ENCODE peak calls at places on chromosomes 6 and 20, in eight cellular contexts. D is HL-60, Z is GM23338, V is HCT116, S is A549, O is SK-N-SH, U is K562, R is GM12878. P is an unnamed sample.

GRCh38 chr6:168722397-168722796 is 281.4 kb downstream of the SMOC2 start:
- DNase-seq in R (no peak), Z (no peak), O (no peak), S (no peak), D (no peak), V (no peak), U (no peak), P (no peak)

GRCh38 chr6:36389353-36389752 is 1.9 kb upstream of the ETV7 start:
- DNase-seq in O (no peak), D (no peak), S (no peak), U (no peak), Z (no peak), V (no peak), R (no peak), P (no peak)

GRCh38 chr20:7924692-7925091 is 15.6 kb downstream of the HAO1 start:
- DNase-seq in U (no peak), S (no peak), O (no peak), R (no peak), D (no peak), Z (no peak), V (no peak), P (peak; percentile 25)

GRCh38 chr20:50788045-50788867 is 6.6 kb upstream of the BCAS4 start:
- DNase-seq in Z (no peak), O (peak; percentile 57), U (no peak), D (no peak), R (no peak), S (peak; percentile 90), V (peak; percentile 51), P (peak; percentile 81)

GRCh38 chr6:17905611-17906592 is 81.5 kb downstream of the KIF13A start:
- DNase-seq in D (no peak), S (peak; percentile 14), U (no peak), O (no peak), Z (no peak), V (no peak), R (no peak), P (no peak)

GRCh38 chr20:24098886-24099285 is 110.3 kb upstream of the GGTLC1 start:
- DNase-seq in D (no peak), V (no peak), O (no peak), R (no peak), Z (no peak), U (no peak), S (peak; percentile 27), P (no peak)

GRCh38 chr6:147509900-147510299 is 1.4 kb downstream of the SAMD5 start:
- DNase-seq in R (no peak), U (no peak), Z (no peak), V (no peak), D (no peak), S (no peak), O (no peak), P (no peak)

GRCh38 chr6:129628101-129628815 is 81.7 kb downstream of the ARHGAP18 start:
- DNase-seq in Z (no peak), V (no peak), U (no peak), D (no peak), R (no peak), O (no peak), S (no peak), P (no peak)

GRCh38 chr20:33668087-33668790 is 1.5 kb downstream of the ACTL10 start:
- DNase-seq in S (peak; percentile 51), O (peak; percentile 92), V (no peak), U (peak; percentile 58), R (no peak), Z (peak; percentile 91), D (peak; percentile 75), P (no peak)

GRCh38 chr6:149250982-149251381 is 66.5 kb upstream of the TAB2 start:
- DNase-seq in V (no peak), S (no peak), D (no peak), O (no peak), R (no peak), U (no peak), Z (no peak), P (no peak)

GRCh38 chr6:61622601-61623000 is 663.4 kb downstream of the KHDRBS2 start:
- DNase-seq in O (no peak), V (no peak), S (no peak), Z (no peak), R (no peak), U (no peak), D (no peak), P (no peak)

GRCh38 chr20:9884666-9885065 is 45.8 kb upstream of the PAK5 start:
- DNase-seq in V (no peak), R (no peak), D (no peak), S (peak; percentile 40), O (no peak), Z (peak; percentile 43), U (no peak), P (no peak)

GRCh38 chr20:3041818-3042504 is 1.5 kb upstream of the GNRH2 start:
- DNase-seq in S (no peak), D (no peak), R (no peak), O (no peak), Z (peak; percentile 33), V (no peak), U (no peak), P (no peak)

GRCh38 chr20:26167499-26167898 is 470.8 kb upstream of the ZNF337 start:
- DNase-seq in Z (no peak), U (no peak), D (no peak), R (no peak), V (no peak), O (no peak), S (no peak), P (no peak)

GRCh38 chr6:88422831-88423230 is 256.7 kb upstream of the CNR1 start:
- DNase-seq in R (no peak), U (no peak), O (peak; percentile 19), D (no peak), S (peak; percentile 4), Z (peak; percentile 42), V (no peak), P (no peak)

GRCh38 chr6:31907158-31907813 is 5.4 kb upstream of the ZBTB12 start:
- DNase-seq in V (no peak), R (no peak), Z (no peak), S (peak; percentile 28), O (no peak), D (peak; percentile 88), U (no peak), P (no peak)

GRCh38 chr6:43444036-43444435 is 11.3 kb downstream of the DLK2 start:
- DNase-seq in R (no peak), D (no peak), Z (no peak), V (no peak), U (no peak), S (no peak), O (no peak), P (no peak)

GRCh38 chr20:24651171-24651972 is 181.9 kb downstream of the SYNDIG1 start:
- DNase-seq in D (no peak), Z (no peak), S (peak; percentile 81), R (no peak), O (no peak), U (no peak), V (no peak), P (no peak)

GRCh38 chr6:15837205-15837604 is 174.4 kb upstream of the DTNBP1 start:
- DNase-seq in U (no peak), O (no peak), V (no peak), R (no peak), D (no peak), Z (no peak), S (no peak), P (no peak)

GRCh38 chr6:134034478-134034877 is 17.9 kb downstream of the SLC2A12 start:
- DNase-seq in S (no peak), V (no peak), O (no peak), U (no peak), Z (no peak), R (no peak), D (no peak), P (no peak)

GRCh38 chr20:48102821-48103635 is 317.7 kb upstream of the SULF2 start:
- DNase-seq in O (no peak), D (no peak), Z (no peak), V (no peak), U (no peak), R (no peak), S (no peak), P (no peak)

GRCh38 chr6:11043961-11044711 is at the start of gene ELOVL2:
- DNase-seq in O (peak; percentile 95), R (no peak), U (peak; percentile 95), D (peak; percentile 28), Z (peak; percentile 76), S (peak; percentile 56), V (no peak), P (no peak)

DNA sequence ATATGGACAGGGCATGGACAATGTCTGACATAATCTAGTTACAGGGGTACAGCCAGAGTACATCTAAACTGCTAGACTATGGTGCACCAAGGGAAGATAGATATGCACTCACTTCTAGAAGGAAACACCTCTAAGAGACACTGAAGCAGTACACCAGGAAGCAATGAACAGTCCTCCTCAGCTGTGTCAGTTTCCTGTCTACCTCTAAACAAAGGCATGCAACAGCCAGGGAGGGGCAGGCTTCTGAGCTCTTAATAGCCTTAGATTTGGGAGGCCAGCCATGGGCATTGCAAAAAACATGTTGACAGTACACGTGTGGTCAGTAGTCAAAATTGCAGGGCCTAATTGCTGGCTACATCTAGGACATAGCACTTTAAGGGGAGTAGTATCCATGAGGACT is 21.4 kb downstream of the CRYBG1 start:
- DNase-seq in O (no peak), D (no peak), V (no peak), Z (peak; percentile 17), U (no peak), R (no peak), S (no peak), P (no peak)
- TF ChIP-seq REST in O (no peak), D (no peak), V (no peak), Z (no peak), U (no peak), R (no peak), S (no peak), P (no peak)

GRCh38 chr6:107730106-107730505 is 94.0 kb downstream of the SCML4 start:
- DNase-seq in D (no peak), R (no peak), O (no peak), S (no peak), U (no peak), V (no peak), Z (peak; percentile 36), P (no peak)
- TF ChIP-seq REST in D (no peak), R (no peak), O (no peak), S (no peak), U (no peak), V (no peak), Z (no peak), P (no peak)

DNA sequence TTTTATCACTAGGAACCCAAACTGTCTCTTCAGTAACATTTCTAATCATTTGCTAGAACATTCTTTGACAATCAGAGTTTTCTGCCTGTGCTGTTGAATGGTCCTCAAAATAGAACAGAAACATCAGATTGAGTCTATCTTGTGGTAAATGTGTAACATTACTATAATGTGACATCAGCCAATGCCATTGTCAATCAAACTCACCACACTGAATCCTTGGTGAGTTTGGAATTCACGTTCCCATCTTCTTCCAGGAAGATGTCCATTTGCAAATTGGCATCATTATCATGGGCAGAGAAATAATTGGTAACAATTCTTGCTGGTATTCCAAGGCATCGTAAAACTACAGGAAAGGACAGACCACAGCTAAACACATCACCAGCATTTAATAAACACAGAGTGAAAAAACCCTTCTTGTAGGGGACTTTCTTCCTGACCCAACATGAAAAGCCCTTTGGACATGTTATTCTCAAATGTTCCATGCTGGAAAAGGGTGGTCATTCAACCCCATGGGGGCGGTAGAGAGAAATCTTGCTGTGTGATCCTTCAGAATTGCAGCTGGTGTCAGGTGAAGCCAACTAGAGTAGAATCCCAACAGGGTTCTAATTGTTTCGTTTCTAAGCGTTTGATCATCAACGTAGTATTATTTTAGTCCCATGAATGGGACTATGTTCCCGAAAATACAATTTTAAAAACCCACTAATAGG is 98.5 kb downstream of the F13A1 start:
- DNase-seq in O (peak; percentile 17), R (no peak), V (no peak), D (peak; percentile 33), S (peak; percentile 11), U (peak; percentile 57), Z (peak; percentile 79), P (no peak)
- TF ChIP-seq REST in O (no peak), R (no peak), V (no peak), D (no peak), S (no peak), U (no peak), Z (no peak), P (no peak)

GRCh38 chr6:26604797-26605196 is 8.0 kb downstream of the ABT1 start:
- DNase-seq in O (no peak), U (no peak), S (no peak), R (no peak), V (no peak), Z (no peak), D (no peak), P (no peak)
- TF ChIP-seq REST in O (no peak), U (no peak), S (no peak), R (no peak), V (no peak), Z (no peak), D (no peak), P (no peak)

P was measured in Panc1.